ENCODE peak calls at places on chromosome 17, in five cellular contexts. S, W, L, P and U are unnamed samples.

GRCh38 chr17:65588194-65588808 is 26.9 kb upstream of the AXIN2 start:
- DNase-seq in S (no peak), W (no peak), L (no peak), P (no peak), U (peak)

GRCh38 chr17:65057520-65058075 is 1.1 kb upstream of the GNA13 start:
- DNase-seq in S (no peak), W (no peak), L (no peak), P (no peak), U (no peak)

GRCh38 chr17:73429440-73430164 is 117.8 kb upstream of the CDC42EP4 start:
- DNase-seq in S (peak), W (peak), L (peak), P (peak), U (peak)

GRCh38 chr17:37642706-37643105 is 540 bp downstream of the DDX52 start:
- DNase-seq in S (no peak), W (peak), L (no peak), P (no peak), U (no peak)

GRCh38 chr17:42937712-42938596 is 26.3 kb downstream of the AARSD1 start:
- DNase-seq in S (peak), W (peak), L (peak), P (peak), U (peak)

GRCh38 chr17:63973930-63974593 is 1.3 kb upstream of the SCN4A start:
- DNase-seq in S (no peak), W (peak), L (no peak), P (no peak), U (no peak)

GRCh38 chr17:9273334-9274118 is 252.2 kb downstream of the NTN1 start:
- DNase-seq in S (no peak), W (peak), L (no peak), P (no peak), U (no peak)

GRCh38 chr17:81424613-81425017 is 29.4 kb downstream of the BAHCC1 start:
- DNase-seq in S (no peak), W (no peak), L (no peak), P (no peak), U (no peak)

GRCh38 chr17:47615766-47616424 is 33.8 kb upstream of the KPNB1 start:
- DNase-seq in S (peak), W (peak), L (no peak), P (peak), U (peak)

GRCh38 chr17:59706900-59707181 is 389 bp downstream of the PTRH2 start:
- DNase-seq in S (no peak), W (no peak), L (no peak), P (no peak), U (no peak)

GRCh38 chr17:2418572-2418971 is 17.7 kb upstream of the MNT start:
- DNase-seq in S (no peak), W (peak), L (no peak), P (no peak), U (no peak)

GRCh38 chr17:78501241-78502036 is 75.8 kb downstream of the DNAH17 start:
- DNase-seq in S (no peak), W (no peak), L (no peak), P (no peak), U (no peak)

GRCh38 chr17:17204041-17204591 is 2.0 kb downstream of the PLD6 start:
- DNase-seq in S (no peak), W (no peak), L (no peak), P (no peak), U (no peak)

GRCh38 chr17:4480929-4481898 is 17.5 kb upstream of the SPNS2 start:
- DNase-seq in S (no peak), W (no peak), L (peak), P (no peak), U (no peak)

GRCh38 chr17:2101448-2102257 is 46.8 kb downstream of the HIC1 start:
- DNase-seq in S (no peak), W (no peak), L (peak), P (no peak), U (no peak)

DNA sequence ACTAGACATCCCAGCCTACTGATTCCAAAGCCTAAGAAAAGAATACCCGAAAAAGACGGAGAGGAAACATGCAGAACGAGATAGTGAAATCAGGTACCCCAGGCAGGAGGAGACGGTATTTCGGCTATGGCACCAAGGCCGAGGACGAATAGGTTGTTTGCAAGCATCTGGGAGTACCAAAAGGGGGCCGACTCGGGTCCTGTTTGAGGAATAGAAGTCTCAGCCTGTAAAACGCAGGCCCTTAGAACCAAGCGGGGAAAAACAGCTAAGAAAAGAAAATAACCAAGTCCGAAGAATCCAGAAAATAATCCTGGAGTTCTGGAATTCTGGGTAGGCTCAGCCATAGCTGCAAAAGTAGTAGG is 537 bp downstream of the SLC35B1 start:
- DNase-seq in S (peak), W (no peak), L (peak), P (peak), U (no peak)
- H2AFZ ChIP-seq in S (peak), W (peak), L (peak), P (peak), U (peak)

DNA sequence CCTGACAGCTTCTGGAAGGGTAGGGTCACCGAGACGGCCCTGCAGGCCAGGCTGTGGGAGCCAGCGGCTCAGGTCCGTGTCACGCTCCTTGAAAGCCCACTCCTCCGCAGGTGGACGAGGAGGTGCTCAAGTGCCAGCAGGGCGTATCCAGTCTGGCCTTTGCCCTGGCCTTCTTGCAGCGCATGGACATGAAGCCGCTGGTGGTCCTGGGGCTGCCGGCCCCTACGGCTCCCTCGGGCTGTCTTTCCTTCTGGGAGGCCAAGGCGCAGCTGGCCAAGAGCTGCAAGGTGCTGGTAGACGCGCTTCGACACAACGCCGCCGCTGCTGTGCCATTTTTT is 1.1 kb downstream of the NAGS start:
- DNase-seq in S (no peak), W (no peak), L (no peak), P (no peak), U (no peak)
- H2AFZ ChIP-seq in S (no peak), W (no peak), L (no peak), P (peak), U (no peak)

GRCh38 chr17:44559288-44560249 is 2.3 kb downstream of the FZD2 start:
- DNase-seq in S (no peak), W (no peak), L (no peak), P (no peak), U (no peak)
- H2AFZ ChIP-seq in S (no peak), W (no peak), L (no peak), P (no peak), U (no peak)

GRCh38 chr17:7139400-7139799 is 24.8 kb upstream of the ASGR2 start:
- DNase-seq in S (no peak), W (no peak), L (no peak), P (no peak), U (no peak)
- H2AFZ ChIP-seq in S (no peak), W (no peak), L (no peak), P (peak), U (no peak)

DNA sequence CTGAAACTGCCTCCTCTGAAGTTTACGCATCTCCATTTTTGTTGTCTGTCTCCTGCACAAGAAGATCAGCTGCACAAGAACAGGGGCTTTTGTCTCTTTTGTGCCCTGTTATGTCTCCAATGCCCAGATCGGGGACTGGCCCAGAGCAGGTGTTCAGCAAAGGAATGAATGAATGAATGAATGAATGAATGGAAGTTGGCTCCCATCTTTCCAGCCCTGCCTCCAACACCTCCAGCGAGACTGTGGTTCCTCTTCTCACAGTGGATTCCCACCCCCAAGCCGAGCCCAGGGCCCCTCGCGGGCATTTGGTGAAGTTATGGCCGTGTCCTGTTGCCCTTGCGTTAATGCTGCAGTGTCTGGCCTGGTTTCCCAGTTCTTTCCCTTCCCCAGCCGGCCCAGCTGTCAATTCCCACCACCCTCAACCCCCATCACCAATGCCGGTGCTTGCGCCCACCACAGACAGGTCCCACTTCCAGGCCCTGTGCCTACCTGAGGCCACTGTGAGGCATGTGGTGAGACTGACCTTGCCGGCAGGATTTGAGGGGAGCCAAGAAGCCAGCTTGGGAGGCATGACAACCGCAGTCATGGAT is 21.3 kb upstream of the KCNJ12 start:
- DNase-seq in S (no peak), W (no peak), L (no peak), P (no peak), U (no peak)
- H2AFZ ChIP-seq in S (no peak), W (no peak), L (no peak), P (no peak), U (no peak)

GRCh38 chr17:45801386-45801785 is 17.3 kb downstream of the CRHR1 start:
- DNase-seq in S (no peak), W (no peak), L (no peak), P (no peak), U (no peak)
- H2AFZ ChIP-seq in S (no peak), W (no peak), L (no peak), P (no peak), U (no peak)